ENCODE peak calls at places on chromosomes 6 and 20, in six cellular contexts. U is EL, R is germinal center, F is iris pigment epithelial cell, O is aorta, Q is ACHN. X is an unnamed sample.

GRCh38 chr20:7358670-7359069 is 581.6 kb downstream of the HAO1 start:
- DNase-seq in Q (no peak), F (no peak), R (no peak), O (no peak), U (no peak), X (no peak)

GRCh38 chr6:33276581-33276863 is 401 bp upstream of the B3GALT4 start:
- DNase-seq in O (no peak), R (no peak), F (no peak), U (no peak), Q (no peak), X (no peak)

GRCh38 chr6:108526739-108527174 is 34.0 kb upstream of the FOXO3 start:
- DNase-seq in R (peak; percentile 28), O (no peak), F (peak; percentile 51), U (peak; percentile 44), Q (peak; percentile 48), X (peak; percentile 58)

GRCh38 chr6:26232950-26233607 is 131.9 kb upstream of the BTN3A2 start:
- DNase-seq in O (no peak), Q (no peak), F (peak; percentile 78), U (peak; percentile 65), R (peak; percentile 18), X (peak; percentile 95)

GRCh38 chr6:158008894-158009891 is 27.5 kb downstream of the SYNJ2 start:
- DNase-seq in O (peak; percentile 76), R (no peak), Q (no peak), F (peak; percentile 51), U (peak; percentile 84), X (peak; percentile 32)

GRCh38 chr6:6758915-6759654 is 170.6 kb downstream of the LY86 start:
- DNase-seq in F (peak; percentile 64), U (peak; percentile 67), R (peak; percentile 41), O (no peak), Q (peak; percentile 33), X (peak; percentile 61)

GRCh38 chr6:84773431-84774173 is 9.2 kb upstream of the TBX18 start:
- DNase-seq in F (peak; percentile 38), U (peak; percentile 45), R (no peak), Q (no peak), O (peak; percentile 64), X (no peak)

GRCh38 chr20:36606171-36607116 is 865 bp downstream of the RAB5IF start:
- DNase-seq in R (no peak), Q (peak; percentile 7), O (no peak), U (peak; percentile 31), F (peak; percentile 58), X (peak; percentile 32)

GRCh38 chr6:129744201-129744879 is 34.4 kb upstream of the ARHGAP18 start:
- DNase-seq in Q (peak; percentile 80), F (peak; percentile 90), U (peak; percentile 82), O (no peak), R (no peak), X (peak; percentile 82)

GRCh38 chr20:58407966-58408557 is 19.0 kb downstream of the VAPB start:
- DNase-seq in R (no peak), Q (no peak), F (peak; percentile 47), O (no peak), U (no peak), X (no peak)

GRCh38 chr20:14984305-14984704 is 646.9 kb upstream of the FLRT3 start:
- DNase-seq in Q (no peak), F (no peak), O (no peak), U (no peak), R (no peak), X (no peak)

GRCh38 chr20:54856202-54856601 is 380.8 kb downstream of the DOK5 start:
- DNase-seq in O (no peak), Q (no peak), F (no peak), R (no peak), U (no peak), X (no peak)

GRCh38 chr20:856361-856775 is 22.9 kb downstream of the FAM110A start:
- DNase-seq in Q (peak; percentile 94), U (peak; percentile 94), R (no peak), O (peak; percentile 67), F (peak; percentile 48), X (peak; percentile 99)

GRCh38 chr6:30130887-30131862 is 4.8 kb upstream of the TRIM40 start:
- DNase-seq in U (peak; percentile 80), Q (peak; percentile 79), O (peak; percentile 62), R (peak; percentile 87), F (peak; percentile 81), X (peak; percentile 87)

GRCh38 chr6:156687875-156688549 is 89.2 kb upstream of the ARID1B start:
- DNase-seq in F (peak; percentile 40), R (no peak), O (peak; percentile 53), Q (no peak), U (peak; percentile 48), X (peak; percentile 44)

GRCh38 chr6:21228411-21228810 is 365.1 kb upstream of the SOX4 start:
- DNase-seq in R (no peak), U (peak; percentile 53), F (peak; percentile 36), Q (no peak), O (no peak), X (peak; percentile 73)

GRCh38 chr6:49528571-49528970 is 21.9 kb upstream of the C6orf141 start:
- DNase-seq in O (no peak), F (no peak), U (no peak), R (no peak), Q (no peak), X (no peak)

GRCh38 chr6:1445650-1446645 is 56.6 kb downstream of the FOXF2 start:
- DNase-seq in R (no peak), Q (no peak), U (no peak), O (no peak), F (no peak), X (no peak)

GRCh38 chr20:32201296-32201976 is 6.1 kb downstream of the PLAGL2 start:
- DNase-seq in F (peak; percentile 38), Q (peak; percentile 19), O (no peak), U (peak; percentile 67), R (no peak), X (no peak)

GRCh38 chr6:143271024-143271423 is 179.5 kb downstream of the ADAT2 start:
- DNase-seq in Q (peak; percentile 45), U (peak; percentile 83), R (no peak), F (peak; percentile 48), O (no peak), X (peak; percentile 78)

GRCh38 chr6:116078522-116078921 is 17.8 kb upstream of the FRK start:
- DNase-seq in O (no peak), Q (no peak), R (no peak), U (no peak), F (no peak), X (no peak)

GRCh38 chr6:73134588-73134987 is 90.7 kb downstream of the KHDC1L start:
- DNase-seq in F (peak; percentile 20), U (peak; percentile 14), R (peak; percentile 48), Q (no peak), O (no peak), X (peak; percentile 27)

GRCh38 chr6:157667211-157668033 is 155.6 kb upstream of the SNX9 start:
- DNase-seq in Q (peak; percentile 59), F (peak; percentile 59), O (no peak), U (peak; percentile 79), R (peak; percentile 76), X (peak; percentile 68)

GRCh38 chr6:98844244-98845161 is 10.1 kb downstream of the POU3F2 start:
- DNase-seq in R (no peak), O (no peak), U (no peak), F (no peak), Q (no peak), X (no peak)

GRCh38 chr6:125163811-125164210 is 10.2 kb downstream of the TPD52L1 start:
- DNase-seq in F (no peak), U (no peak), Q (no peak), O (no peak), R (no peak), X (no peak)

GRCh38 chr6:142518126-142518525 is 216.3 kb downstream of the ADGRG6 start:
- DNase-seq in U (no peak), F (no peak), O (no peak), Q (no peak), R (no peak), X (peak; percentile 11)

GRCh38 chr6:29553268-29554057 is 6.1 kb downstream of the UBD start:
- DNase-seq in Q (no peak), U (peak; percentile 60), F (peak; percentile 76), O (peak; percentile 63), R (peak; percentile 31), X (no peak)

GRCh38 chr20:44030394-44030793 is 115.7 kb downstream of the TOX2 start:
- DNase-seq in Q (no peak), O (no peak), R (no peak), F (no peak), U (no peak), X (no peak)

GRCh38 chr6:120735641-120736040 is 598.6 kb downstream of the TBC1D32 start:
- DNase-seq in R (no peak), Q (peak; percentile 21), U (no peak), F (peak; percentile 12), O (no peak), X (no peak)

GRCh38 chr6:155646443-155646842 is 190.8 kb upstream of the NOX3 start:
- DNase-seq in O (no peak), Q (no peak), U (no peak), F (no peak), R (no peak), X (no peak)

GRCh38 chr6:75202676-75203131 is 3.1 kb downstream of the COL12A1 start:
- DNase-seq in F (peak; percentile 40), R (no peak), Q (no peak), O (no peak), U (no peak), X (no peak)

GRCh38 chr6:161882196-161882595 is 608.3 kb upstream of the AGPAT4 start:
- DNase-seq in U (no peak), F (no peak), R (no peak), Q (no peak), O (no peak), X (no peak)